ENCODE peak calls at places on chromosomes 16 and 17, in six cellular contexts. W, S, D, R, I and C are unnamed samples.

GRCh38 chr16:75506567-75506966 is 11.3 kb upstream of the CHST6 start:
- DNase-seq in W (peak), S (peak), D (peak), R (no peak), I (no peak), C (peak)

GRCh38 chr16:977896-978295 is 3.7 kb upstream of the SOX8 start:
- DNase-seq in W (no peak), S (no peak), D (no peak), R (no peak), I (no peak), C (no peak)

GRCh38 chr17:46194393-46195216 is 1.4 kb upstream of the KANSL1 start:
- DNase-seq in W (peak), S (no peak), D (peak), R (peak), I (peak), C (peak)

GRCh38 chr16:70152578-70153302 is 20.8 kb upstream of the CLEC18C start:
- DNase-seq in W (no peak), S (no peak), D (no peak), R (peak), I (no peak), C (no peak)

GRCh38 chr16:8453359-8453758 is 137.0 kb downstream of the TMEM114 start:
- DNase-seq in W (no peak), S (no peak), D (no peak), R (no peak), I (no peak), C (no peak)

GRCh38 chr17:83050651-83051422 is 28.6 kb upstream of the METRNL start:
- DNase-seq in W (no peak), S (no peak), D (no peak), R (no peak), I (no peak), C (no peak)

GRCh38 chr17:5694507-5694906 is 110.2 kb upstream of the NLRP1 start:
- DNase-seq in W (no peak), S (no peak), D (peak), R (no peak), I (no peak), C (peak)

GRCh38 chr17:77879896-77880280 is 78.6 kb upstream of the TNRC6C start:
- DNase-seq in W (no peak), S (no peak), D (no peak), R (no peak), I (no peak), C (no peak)

GRCh38 chr16:54033747-54034146 is 252.8 kb downstream of the IRX3 start:
- DNase-seq in W (no peak), S (no peak), D (no peak), R (no peak), I (no peak), C (no peak)

GRCh38 chr16:25126820-25127232 is 15.3 kb downstream of the LCMT1 start:
- DNase-seq in W (peak), S (peak), D (peak), R (peak), I (no peak), C (peak)

GRCh38 chr16:65782537-65783290 is 583.8 kb upstream of the CDH5 start:
- DNase-seq in W (peak), S (no peak), D (peak), R (peak), I (no peak), C (peak)

GRCh38 chr16:610513-611381 is 20.0 kb upstream of the WFIKKN1 start:
- DNase-seq in W (no peak), S (no peak), D (no peak), R (no peak), I (peak), C (no peak)

GRCh38 chr16:88282221-88283041 is 100.3 kb upstream of the ZNF469 start:
- DNase-seq in W (peak), S (peak), D (no peak), R (no peak), I (no peak), C (no peak)

GRCh38 chr16:735982-736453 is 4.8 kb downstream of the CIAO3 start:
- DNase-seq in W (no peak), S (no peak), D (no peak), R (no peak), I (no peak), C (no peak)

GRCh38 chr16:84528317-84528716 is 23.9 kb upstream of the MEAK7 start:
- DNase-seq in W (no peak), S (no peak), D (no peak), R (no peak), I (no peak), C (no peak)

GRCh38 chr17:28982191-28982793 is 23.5 kb downstream of the SEZ6 start:
- DNase-seq in W (no peak), S (no peak), D (no peak), R (peak), I (no peak), C (peak)

GRCh38 chr16:81469710-81470481 is 25.3 kb downstream of the CMIP start:
- DNase-seq in W (no peak), S (no peak), D (no peak), R (no peak), I (no peak), C (no peak)

GRCh38 chr16:14249291-14250032 is 178.3 kb downstream of the MRTFB start:
- DNase-seq in W (peak), S (peak), D (peak), R (peak), I (peak), C (peak)

GRCh38 chr17:81481011-81481799 is 31.4 kb downstream of the ACTG1 start:
- DNase-seq in W (peak), S (no peak), D (no peak), R (peak), I (peak), C (peak)

GRCh38 chr17:20010099-20010863 is 1.1 kb downstream of the SPECC1 start:
- DNase-seq in W (peak), S (peak), D (peak), R (peak), I (peak), C (peak)

GRCh38 chr16:49505556-49505955 is 132.0 kb downstream of the C16orf78 start:
- DNase-seq in W (no peak), S (no peak), D (no peak), R (no peak), I (no peak), C (no peak)

GRCh38 chr16:3675601-3676130 is 21.2 kb downstream of the DNASE1 start:
- DNase-seq in W (no peak), S (no peak), D (no peak), R (no peak), I (no peak), C (no peak)

GRCh38 chr17:63984651-63985386 is 12.1 kb upstream of the SCN4A start:
- DNase-seq in W (peak), S (peak), D (peak), R (peak), I (no peak), C (peak)

GRCh38 chr17:59002848-59003247 is 103.8 kb downstream of the TRIM37 start:
- DNase-seq in W (no peak), S (no peak), D (no peak), R (no peak), I (no peak), C (no peak)

GRCh38 chr17:48605409-48605864 is 651 bp upstream of the HOXB6 start:
- DNase-seq in W (no peak), S (no peak), D (no peak), R (no peak), I (no peak), C (peak)

GRCh38 chr17:48604770-48605329 is at the start of gene HOXB6:
- DNase-seq in W (no peak), S (peak), D (peak), R (peak), I (no peak), C (peak)

GRCh38 chr17:48603959-48604769 is 622 bp downstream of the HOXB6 start:
- DNase-seq in W (no peak), S (peak), D (peak), R (peak), I (no peak), C (peak)

GRCh38 chr17:48606892-48607241 is 2.1 kb upstream of the HOXB6 start:
- DNase-seq in W (no peak), S (no peak), D (no peak), R (no peak), I (no peak), C (no peak)

GRCh38 chr17:48605991-48606891 is 1.5 kb upstream of the HOXB6 start:
- DNase-seq in W (no peak), S (no peak), D (no peak), R (no peak), I (peak), C (no peak)
- TF ChIP-seq EZH2 in W (no peak), S (no peak), D (no peak), R (no peak), I (peak), C (no peak)

GRCh38 chr17:9647014-9647413 is 1.7 kb downstream of the USP43 start:
- DNase-seq in W (no peak), S (peak), D (peak), R (no peak), I (peak), C (no peak)

GRCh38 chr17:9646556-9646905 is 1.2 kb downstream of the USP43 start:
- DNase-seq in W (no peak), S (no peak), D (no peak), R (no peak), I (peak), C (no peak)

GRCh38 chr17:9645858-9646555 is 690 bp downstream of the USP43 start:
- DNase-seq in W (no peak), S (peak), D (peak), R (no peak), I (peak), C (no peak)

GRCh38 chr17:9643611-9644010 is 1.7 kb upstream of the USP43 start:
- DNase-seq in W (no peak), S (no peak), D (no peak), R (no peak), I (no peak), C (no peak)

GRCh38 chr17:9644910-9645751 is at the start of gene USP43:
- DNase-seq in W (no peak), S (peak), D (peak), R (no peak), I (peak), C (peak)
- TF ChIP-seq EZH2 in W (peak), S (no peak), D (no peak), R (peak), I (peak), C (no peak)

DNA sequence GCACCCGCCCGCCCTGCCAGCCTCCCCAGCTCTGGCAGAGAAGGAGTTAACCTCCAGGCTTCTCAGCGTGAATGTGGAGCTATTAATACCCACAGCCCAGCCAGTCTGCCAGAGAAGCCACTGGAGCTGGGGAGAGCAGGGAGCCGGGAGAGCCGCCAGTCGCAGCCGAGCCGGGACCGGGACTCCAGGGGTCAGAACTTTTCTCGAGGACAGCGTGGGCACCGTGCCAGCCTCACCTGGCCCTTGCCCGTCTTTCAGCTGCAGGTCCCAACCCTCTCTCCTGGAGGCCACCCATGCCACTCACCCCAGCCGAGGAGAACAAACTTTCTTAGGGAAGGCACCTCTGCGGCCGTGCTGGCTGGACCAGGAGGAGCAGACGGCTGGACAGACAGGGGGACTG is 33.8 kb upstream of the SBK1 start:
- DNase-seq in W (no peak), S (peak), D (no peak), R (no peak), I (peak), C (peak)
- TF ChIP-seq EZH2 in W (peak), S (no peak), D (no peak), R (no peak), I (no peak), C (no peak)

DNA sequence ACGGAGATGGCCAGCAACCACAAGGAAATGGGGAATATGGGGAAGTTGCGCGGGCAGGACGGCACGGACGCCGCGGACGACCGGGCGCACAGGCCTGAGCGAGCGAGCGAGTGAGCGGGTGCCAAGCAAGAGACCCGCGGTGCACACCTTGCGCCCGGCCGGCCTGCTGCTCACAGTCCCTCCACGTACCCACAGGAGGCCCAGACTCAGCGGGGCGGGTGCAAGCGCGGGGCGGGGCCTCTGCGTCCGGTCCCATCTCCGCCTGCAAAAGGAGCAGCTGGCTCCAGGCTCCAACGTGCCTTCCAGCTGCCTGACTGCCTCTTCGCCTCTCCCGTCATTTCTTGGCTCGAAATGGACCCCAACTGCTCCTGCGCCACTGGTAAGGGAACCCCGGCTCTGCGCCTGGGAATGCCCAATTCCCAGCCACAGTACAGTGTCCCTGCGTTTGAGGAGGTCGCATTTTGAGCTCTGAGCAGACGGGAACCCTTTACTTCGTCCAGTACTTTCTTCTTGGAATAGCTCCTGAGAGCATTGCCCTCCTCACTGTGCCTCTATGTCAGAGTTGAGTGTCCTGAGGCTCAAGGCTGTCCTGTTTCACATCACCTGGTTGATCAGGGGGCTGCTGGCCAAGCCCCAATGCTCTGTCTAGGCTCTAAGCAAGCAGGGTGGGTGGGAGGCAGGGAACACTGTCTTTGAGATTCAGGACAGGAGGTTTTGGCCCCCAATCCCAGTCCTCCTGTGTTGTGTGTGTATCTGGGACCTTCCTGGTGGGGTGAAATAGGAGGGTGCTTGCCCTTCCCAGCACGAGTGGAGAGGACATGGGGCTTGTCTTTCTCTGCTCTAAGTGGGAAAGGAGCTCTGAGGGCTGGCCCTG is 8.1 kb upstream of the MT1E start:
- DNase-seq in W (peak), S (no peak), D (no peak), R (no peak), I (peak), C (no peak)
- TF ChIP-seq EZH2 in W (no peak), S (no peak), D (no peak), R (no peak), I (peak), C (no peak)

DNA sequence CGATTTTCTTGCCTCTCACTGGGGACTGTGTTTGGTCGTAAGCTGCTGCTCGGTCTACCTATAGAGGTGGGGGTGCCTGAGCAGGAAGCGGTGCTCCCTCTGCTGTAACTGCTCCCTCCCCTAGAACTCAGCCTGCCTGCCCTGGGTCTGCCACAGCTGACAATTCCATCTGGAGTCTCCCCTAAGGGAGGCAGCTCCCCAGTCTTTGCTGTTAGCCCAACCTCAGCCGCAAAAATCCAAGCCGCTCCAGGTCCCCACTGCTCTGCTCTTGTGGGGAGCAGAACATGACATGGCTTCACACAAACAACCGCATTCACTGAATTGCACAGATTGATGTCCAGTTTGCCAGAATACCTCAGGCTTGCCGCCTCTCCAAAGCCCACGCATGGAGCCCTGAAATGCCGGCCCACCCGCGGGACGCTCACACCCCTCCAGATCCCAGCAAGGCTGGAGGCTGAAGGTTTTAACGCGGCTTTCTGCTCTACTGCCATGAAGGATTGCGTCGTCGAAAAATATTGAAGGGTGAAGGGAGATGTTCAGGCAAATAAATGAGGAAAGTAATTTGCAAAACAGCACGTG is 221.5 kb upstream of the FOXF1 start:
- DNase-seq in W (no peak), S (no peak), D (no peak), R (no peak), I (peak), C (no peak)
- TF ChIP-seq EZH2 in W (no peak), S (no peak), D (peak), R (no peak), I (peak), C (peak)